ENCODE peak calls at places on chromosome 13, in five cellular contexts. F is mesothelial cell of epicardium; S is foreskin melanocyte; R is stimulated activated CD4-positive, alpha-beta T cell treated with anti-CD3 and anti-CD28 coated beads, Interleukin-12 subunit alpha, Interleukin-12 subunit beta, amount 100 ng/mL, for 24 hours; V is WTC11. B is an unnamed sample.

GRCh38 chr13:109785892-109786450 is 412 bp downstream of the IRS2 start:
- DNase-seq in F (no peak), S (no peak), R (no peak), V (no peak), B (no peak)

GRCh38 chr13:98013241-98013640 is 59.8 kb downstream of the IPO5 start:
- DNase-seq in F (no peak), S (no peak), R (no peak), V (no peak), B (no peak)

GRCh38 chr13:43528992-43529391 is 257.8 kb downstream of the ENOX1 start:
- DNase-seq in F (no peak), S (no peak), R (no peak), V (no peak), B (no peak)

GRCh38 chr13:60155978-60156377 is 7.8 kb downstream of the DIAPH3 start:
- DNase-seq in F (no peak), S (no peak), R (no peak), V (no peak), B (no peak)

GRCh38 chr13:79810671-79811070 is 329.7 kb downstream of the NDFIP2 start:
- DNase-seq in F (no peak), S (peak), R (no peak), V (no peak), B (no peak)

GRCh38 chr13:113229791-113230190 is 20.4 kb downstream of the CUL4A start:
- DNase-seq in F (no peak), S (no peak), R (no peak), V (no peak), B (no peak)

GRCh38 chr13:41224113-41225110 is 30.0 kb upstream of the KBTBD7 start:
- DNase-seq in F (no peak), S (peak), R (no peak), V (no peak), B (no peak)

GRCh38 chr13:27358420-27358819 is 66.0 kb upstream of the GTF3A start:
- DNase-seq in F (no peak), S (no peak), R (no peak), V (no peak), B (no peak)

GRCh38 chr13:28538932-28539331 is 44.0 kb upstream of the FLT1 start:
- DNase-seq in F (no peak), S (no peak), R (no peak), V (no peak), B (no peak)

GRCh38 chr13:40874138-40874776 is 84.8 kb downstream of the SLC25A15 start:
- DNase-seq in F (no peak), S (no peak), R (no peak), V (no peak), B (no peak)

GRCh38 chr13:103525530-103525929 is 459.3 kb upstream of the SLC10A2 start:
- DNase-seq in F (no peak), S (no peak), R (no peak), V (no peak), B (no peak)

GRCh38 chr13:113744197-113745000 is 14.6 kb upstream of the TMEM255B start:
- DNase-seq in F (no peak), S (no peak), R (no peak), V (no peak), B (no peak)

GRCh38 chr13:109938255-109938936 is 152.0 kb upstream of the IRS2 start:
- DNase-seq in F (no peak), S (no peak), R (no peak), V (no peak), B (no peak)

GRCh38 chr13:82766732-82767321 is 1115.4 kb downstream of the SLITRK1 start:
- DNase-seq in F (no peak), S (no peak), R (no peak), V (no peak), B (no peak)

GRCh38 chr13:38398810-38399493 is 49.3 kb downstream of the UFM1 start:
- DNase-seq in F (no peak), S (peak), R (no peak), V (no peak), B (no peak)

GRCh38 chr13:63636231-63636993 is 2220.8 kb upstream of the PCDH20 start:
- DNase-seq in F (no peak), S (no peak), R (no peak), V (no peak), B (peak)

GRCh38 chr13:44238011-44238421 is 135.6 kb upstream of the SERP2 start:
- DNase-seq in F (no peak), S (no peak), R (no peak), V (no peak), B (no peak)

GRCh38 chr13:87080100-87080779 is 590.9 kb upstream of the SLITRK5 start:
- DNase-seq in F (no peak), S (no peak), R (no peak), V (no peak), B (no peak)

GRCh38 chr13:24338721-24339120 is 29.3 kb downstream of the C1QTNF9 start:
- DNase-seq in F (no peak), S (no peak), R (no peak), V (no peak), B (no peak)

GRCh38 chr13:33455291-33455690 is 169.7 kb upstream of the STARD13 start:
- DNase-seq in F (no peak), S (no peak), R (no peak), V (no peak), B (no peak)

GRCh38 chr13:66640231-66640630 is 589.9 kb downstream of the PCDH9 start:
- DNase-seq in F (no peak), S (no peak), R (no peak), V (no peak), B (no peak)

GRCh38 chr13:106103779-106104178 is 431.7 kb downstream of the EFNB2 start:
- DNase-seq in F (no peak), S (no peak), R (no peak), V (no peak), B (peak)

GRCh38 chr13:49441846-49442245 is 2.0 kb downstream of the CAB39L start:
- DNase-seq in F (no peak), S (no peak), R (no peak), V (no peak), B (no peak)

GRCh38 chr13:23959231-23959862 is 62.0 kb upstream of the C1QTNF9B start:
- DNase-seq in F (no peak), S (no peak), R (no peak), V (no peak), B (no peak)

GRCh38 chr13:114064516-114065140 is 67.8 kb downstream of the RASA3 start:
- DNase-seq in F (no peak), S (peak), R (no peak), V (no peak), B (peak)

GRCh38 chr13:27406178-27406939 is 18.1 kb upstream of the GTF3A start:
- DNase-seq in F (no peak), S (no peak), R (no peak), V (no peak), B (no peak)

GRCh38 chr13:19069684-19070397 is 111.8 kb downstream of the TUBA3C start:
- DNase-seq in F (no peak), S (no peak), R (no peak), V (no peak), B (no peak)

GRCh38 chr13:40116008-40116407 is 460.5 kb downstream of the COG6 start:
- DNase-seq in F (no peak), S (peak), R (no peak), V (no peak), B (peak)

GRCh38 chr13:111956261-111957151 is 110.4 kb upstream of the SOX1 start:
- DNase-seq in F (peak), S (no peak), R (no peak), V (no peak), B (no peak)

GRCh38 chr13:106819413-106820180 is 251.7 kb upstream of the ARGLU1 start:
- DNase-seq in F (no peak), S (no peak), R (no peak), V (no peak), B (no peak)

GRCh38 chr13:24664726-24665409 is 15.3 kb upstream of the ATP12A start:
- DNase-seq in F (no peak), S (no peak), R (no peak), V (no peak), B (no peak)

GRCh38 chr13:46641274-46642081 is 88.5 kb downstream of the LRCH1 start:
- DNase-seq in F (no peak), S (no peak), R (no peak), V (no peak), B (no peak)

GRCh38 chr13:49370390-49370789 is 73.5 kb downstream of the CAB39L start:
- DNase-seq in F (no peak), S (peak), R (no peak), V (no peak), B (no peak)